ENCODE peak calls at places on chromosomes 3 and 15, in four cellular contexts. One of them, this sample, is unnamed.

GRCh38 chr3:58868101-58868779 is 181.6 kb downstream of the CFAP20DC start:
- DNase-seq in posterior cingulate gyrus: no peak
- DNase-seq in lung microvascular endothelial cell: no peak
- DNase-seq in SW 1271: no peak
- DNase-seq in this sample: no peak

GRCh38 chr15:42994546-42994945 is 74.0 kb upstream of the TTBK2 start:
- DNase-seq in posterior cingulate gyrus: no peak
- DNase-seq in lung microvascular endothelial cell: peak
- DNase-seq in SW 1271: peak
- DNase-seq in this sample: no peak

GRCh38 chr3:52181543-52181942 is 16.4 kb upstream of the ALAS1 start:
- DNase-seq in posterior cingulate gyrus: no peak
- DNase-seq in lung microvascular endothelial cell: no peak
- DNase-seq in SW 1271: no peak
- DNase-seq in this sample: no peak

GRCh38 chr3:52218953-52219650 is 6.3 kb downstream of the TLR9 start:
- DNase-seq in posterior cingulate gyrus: no peak
- DNase-seq in lung microvascular endothelial cell: peak
- DNase-seq in SW 1271: no peak
- DNase-seq in this sample: no peak

GRCh38 chr15:101501703-101502373 is 12.3 kb upstream of the PCSK6 start:
- DNase-seq in posterior cingulate gyrus: peak
- DNase-seq in lung microvascular endothelial cell: peak
- DNase-seq in SW 1271: no peak
- DNase-seq in this sample: no peak

GRCh38 chr3:131277836-131278497 is 103.6 kb upstream of the NUDT16 start:
- DNase-seq in posterior cingulate gyrus: no peak
- DNase-seq in lung microvascular endothelial cell: no peak
- DNase-seq in SW 1271: peak
- DNase-seq in this sample: no peak

GRCh38 chr3:119033393-119034255 is 1.0 kb downstream of the IGSF11 start:
- DNase-seq in posterior cingulate gyrus: no peak
- DNase-seq in lung microvascular endothelial cell: no peak
- DNase-seq in SW 1271: no peak
- DNase-seq in this sample: no peak

GRCh38 chr15:38600241-38600640 is 35.6 kb upstream of the RASGRP1 start:
- DNase-seq in posterior cingulate gyrus: no peak
- DNase-seq in lung microvascular endothelial cell: no peak
- DNase-seq in SW 1271: no peak
- DNase-seq in this sample: no peak

GRCh38 chr3:183560607-183561006 is 5.1 kb upstream of the KLHL6 start:
- DNase-seq in posterior cingulate gyrus: no peak
- DNase-seq in lung microvascular endothelial cell: peak
- DNase-seq in SW 1271: no peak
- DNase-seq in this sample: no peak

GRCh38 chr15:52019394-52020252 is 604 bp downstream of the MAPK6 start:
- DNase-seq in posterior cingulate gyrus: peak
- DNase-seq in lung microvascular endothelial cell: peak
- DNase-seq in SW 1271: peak
- DNase-seq in this sample: peak

GRCh38 chr15:81921163-81921562 is 124.7 kb downstream of the MEX3B start:
- DNase-seq in posterior cingulate gyrus: no peak
- DNase-seq in lung microvascular endothelial cell: no peak
- DNase-seq in SW 1271: no peak
- DNase-seq in this sample: no peak

GRCh38 chr3:28279770-28280169 is 38.4 kb downstream of the CMC1 start:
- DNase-seq in posterior cingulate gyrus: no peak
- DNase-seq in lung microvascular endothelial cell: no peak
- DNase-seq in SW 1271: no peak
- DNase-seq in this sample: no peak

GRCh38 chr3:47669026-47669749 is 90.5 kb upstream of the CSPG5 start:
- DNase-seq in posterior cingulate gyrus: no peak
- DNase-seq in lung microvascular endothelial cell: peak
- DNase-seq in SW 1271: no peak
- DNase-seq in this sample: no peak

GRCh38 chr15:98760975-98761374 is 112.6 kb downstream of the IGF1R start:
- DNase-seq in posterior cingulate gyrus: no peak
- DNase-seq in lung microvascular endothelial cell: no peak
- DNase-seq in SW 1271: no peak
- DNase-seq in this sample: no peak

GRCh38 chr15:60392601-60392985 is 5.2 kb downstream of the ANXA2 start:
- DNase-seq in posterior cingulate gyrus: no peak
- DNase-seq in lung microvascular endothelial cell: peak
- DNase-seq in SW 1271: peak
- DNase-seq in this sample: no peak

GRCh38 chr15:73681856-73682596 is 2.2 kb upstream of the CD276 start:
- DNase-seq in posterior cingulate gyrus: no peak
- DNase-seq in lung microvascular endothelial cell: no peak
- DNase-seq in SW 1271: no peak
- DNase-seq in this sample: no peak

This sample was measured in Panc1.